ENCODE peak calls at places on chromosomes 4 and X, in ten cellular contexts. M, D, R, W, G, Z, A, S, V and C are unnamed samples.

GRCh38 chrX:74550295-74550802 is 64.1 kb downstream of the RLIM start:
- DNase-seq in M (peak), D (peak), R (peak), W (peak), G (peak), Z (peak), A (peak), S (peak), V (no peak), C (no peak)

GRCh38 chr4:81565137-81565870 is 93.6 kb upstream of the RASGEF1B start:
- DNase-seq in M (peak), D (no peak), R (peak), W (no peak), G (peak), Z (no peak), A (no peak), S (peak), V (no peak), C (no peak)

GRCh38 chr4:80568891-80569290 is 233.4 kb downstream of the CFAP299 start:
- DNase-seq in M (no peak), D (peak), R (no peak), W (no peak), G (peak), Z (no peak), A (no peak), S (no peak), V (no peak), C (no peak)

GRCh38 chr4:154490589-154491340 is 834 bp downstream of the DCHS2 start:
- DNase-seq in M (peak), D (no peak), R (no peak), W (no peak), G (no peak), Z (peak), A (no peak), S (peak), V (no peak), C (no peak)

GRCh38 chrX:136130931-136131843 is 16.1 kb upstream of the FHL1 start:
- DNase-seq in M (no peak), D (no peak), R (no peak), W (no peak), G (no peak), Z (peak), A (no peak), S (no peak), V (peak), C (peak)

GRCh38 chr4:185167205-185167604 is 24.1 kb downstream of the SLC25A4 start:
- DNase-seq in M (no peak), D (no peak), R (no peak), W (no peak), G (no peak), Z (no peak), A (no peak), S (no peak), V (no peak), C (no peak)

GRCh38 chr4:65063601-65064000 is 606.7 kb downstream of the EPHA5 start:
- DNase-seq in M (no peak), D (no peak), R (no peak), W (no peak), G (no peak), Z (no peak), A (no peak), S (no peak), V (no peak), C (no peak)

GRCh38 chr4:95979961-95980876 is 140.3 kb downstream of the PDHA2 start:
- DNase-seq in M (no peak), D (no peak), R (no peak), W (no peak), G (no peak), Z (no peak), A (no peak), S (no peak), V (no peak), C (no peak)

GRCh38 chrX:130523460-130524394 is 121.9 kb downstream of the RBMX2 start:
- DNase-seq in M (peak), D (peak), R (no peak), W (no peak), G (peak), Z (peak), A (no peak), S (no peak), V (no peak), C (no peak)

GRCh38 chr4:183241322-183241640 is 78.8 kb downstream of the CLDN22 start:
- DNase-seq in M (no peak), D (no peak), R (no peak), W (no peak), G (no peak), Z (no peak), A (no peak), S (no peak), V (no peak), C (peak)